ENCODE peak calls at places on chromosomes 12 and 14, in seven cellular contexts. E is HepG2, P is K562, W is HCT116, F is H1, I is GM12878, N is SK-N-SH. Y is an unnamed sample.

GRCh38 chr14:66507181-66507721 is 696 bp upstream of the GPHN start:
- DNase-seq in I (no peak), F (no peak), P (no peak), N (no peak), E (no peak), W (peak; percentile 34), Y (peak; percentile 14)

GRCh38 chr14:36207500-36207899 is 31.0 kb upstream of the PTCSC3 start:
- DNase-seq in N (peak; percentile 14), I (no peak), F (no peak), W (no peak), E (peak; percentile 35), P (no peak), Y (no peak)

GRCh38 chr12:54988402-54989054 is 4.0 kb upstream of the TESPA1 start:
- DNase-seq in N (no peak), I (no peak), W (no peak), F (no peak), E (no peak), P (peak; percentile 69), Y (peak; percentile 15)

GRCh38 chr12:68224613-68225285 is 861 bp downstream of the IL26 start:
- DNase-seq in F (no peak), I (no peak), P (no peak), W (no peak), N (no peak), E (no peak), Y (no peak)

GRCh38 chr14:104303705-104304425 is 165.5 kb downstream of the KIF26A start:
- DNase-seq in I (no peak), P (no peak), E (no peak), F (no peak), N (no peak), W (no peak), Y (no peak)

GRCh38 chr12:54052745-54053624 is 650 bp upstream of the HOXC4 start:
- DNase-seq in F (no peak), W (no peak), E (no peak), I (peak; percentile 68), N (peak; percentile 84), P (no peak), Y (no peak)

GRCh38 chr14:64763801-64764511 is 59.7 kb downstream of the PLEKHG3 start:
- DNase-seq in F (no peak), P (no peak), N (peak; percentile 50), E (no peak), W (no peak), I (no peak), Y (no peak)

GRCh38 chr14:36288496-36288895 is 31.9 kb downstream of the MBIP start:
- DNase-seq in W (no peak), E (no peak), P (no peak), I (no peak), F (no peak), N (no peak), Y (no peak)

GRCh38 chr12:102879144-102879763 is 37.8 kb downstream of the PAH start:
- DNase-seq in W (peak; percentile 76), N (peak; percentile 23), P (peak; percentile 16), I (peak; percentile 51), F (peak; percentile 47), E (no peak), Y (no peak)

GRCh38 chr12:41532072-41532471 is 344.0 kb downstream of the PDZRN4 start:
- DNase-seq in E (no peak), W (no peak), F (no peak), N (no peak), P (no peak), I (no peak), Y (no peak)

GRCh38 chr12:94704452-94704871 is 54.1 kb upstream of the TMCC3 start:
- DNase-seq in N (no peak), E (peak; percentile 29), P (no peak), F (no peak), I (no peak), W (no peak), Y (no peak)

GRCh38 chr14:79407572-79407971 is 803.7 kb downstream of the DIO2 start:
- DNase-seq in N (no peak), I (no peak), W (no peak), F (no peak), E (no peak), P (no peak), Y (no peak)

GRCh38 chr12:2895511-2895910 is 4.8 kb downstream of the TULP3 start:
- DNase-seq in I (no peak), E (no peak), N (no peak), F (no peak), P (no peak), W (no peak), Y (no peak)

GRCh38 chr14:74507796-74508195 is 14.2 kb downstream of the ISCA2 start:
- DNase-seq in P (no peak), N (no peak), E (no peak), F (no peak), I (no peak), W (no peak), Y (no peak)

GRCh38 chr12:104131609-104132008 is 6.4 kb downstream of the NFYB start:
- DNase-seq in N (no peak), I (no peak), F (no peak), P (no peak), E (peak; percentile 65), W (no peak), Y (no peak)

GRCh38 chr12:121145221-121145620 is 12.5 kb downstream of the P2RX7 start:
- DNase-seq in N (no peak), P (no peak), W (no peak), I (no peak), F (no peak), E (no peak), Y (no peak)

GRCh38 chr14:20477211-20477876 is 8.1 kb downstream of the PNP start:
- DNase-seq in F (no peak), I (no peak), E (no peak), N (peak; percentile 65), W (no peak), P (peak; percentile 51), Y (no peak)

GRCh38 chr14:101086926-101087325 is 183.4 kb upstream of the RTL1 start:
- DNase-seq in I (no peak), N (no peak), W (no peak), E (no peak), P (no peak), F (no peak), Y (no peak)
- TF ChIP-seq JUND in I (no peak), N (no peak), W (no peak), E (no peak), P (no peak), F (no peak), Y (no peak)

GRCh38 chr12:46364777-46365580 is 7.6 kb downstream of the SLC38A2 start:
- DNase-seq in P (no peak), W (no peak), E (peak; percentile 78), I (no peak), F (no peak), N (no peak), Y (no peak)
- TF ChIP-seq JUND in P (no peak), W (peak; percentile 57), E (no peak), I (no peak), F (no peak), N (peak; percentile 34), Y (no peak)

DNA sequence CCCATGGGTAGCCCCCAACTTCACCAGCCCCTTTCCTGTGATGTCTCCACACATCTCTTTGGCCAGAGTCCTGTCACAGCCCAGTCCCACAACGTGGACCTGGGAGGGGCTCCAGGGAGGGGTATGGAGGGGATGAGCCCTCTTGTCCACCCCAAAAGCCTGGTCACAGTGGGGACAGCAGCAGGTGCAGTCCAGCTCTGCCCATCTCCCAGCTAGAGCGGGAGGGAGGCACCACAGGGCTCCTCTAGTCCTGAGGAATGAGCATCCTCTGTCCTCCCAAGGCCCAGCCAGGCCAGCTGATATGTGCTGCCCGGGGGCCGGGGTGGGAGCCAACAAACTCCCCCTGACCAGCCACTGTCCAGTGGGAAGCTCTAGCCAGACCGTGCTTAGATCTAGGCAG is 43.5 kb upstream of the EIF5 start:
- DNase-seq in N (no peak), I (no peak), P (no peak), W (no peak), E (no peak), F (no peak), Y (no peak)
- TF ChIP-seq JUND in N (no peak), I (no peak), P (no peak), W (no peak), E (no peak), F (no peak), Y (no peak)

GRCh38 chr14:100295376-100296105 is 10.7 kb downstream of the SLC25A29 start:
- DNase-seq in P (no peak), W (no peak), N (no peak), F (no peak), E (no peak), I (no peak), Y (no peak)
- TF ChIP-seq JUND in P (no peak), W (no peak), N (no peak), F (no peak), E (no peak), I (no peak), Y (no peak)